ENCODE peak calls at places on chromosomes 13 and 19, in six cellular contexts. X is IMR-90, U is AG10803, B is A673, E is stomach, O is mammary epithelial cell. C is an unnamed sample.

GRCh38 chr19:51546107-51546649 is 14.7 kb upstream of the SIGLEC6 start:
- DNase-seq in X (no peak), U (no peak), B (no peak), E (no peak), O (no peak), C (no peak)

GRCh38 chr13:109198585-109198984 is 569.2 kb downstream of the MYO16 start:
- DNase-seq in X (peak), U (peak), B (no peak), E (no peak), O (peak), C (no peak)

GRCh38 chr13:26881154-26881553 is 120.6 kb upstream of the GPR12 start:
- DNase-seq in X (peak), U (peak), B (no peak), E (no peak), O (peak), C (peak)

GRCh38 chr19:40754611-40755247 is 3.7 kb downstream of the SNRPA start:
- DNase-seq in X (peak), U (peak), B (no peak), E (peak), O (no peak), C (no peak)

GRCh38 chr13:114119196-114119595 is 13.2 kb downstream of the RASA3 start:
- DNase-seq in X (peak), U (peak), B (peak), E (no peak), O (peak), C (peak)

GRCh38 chr13:27476943-27477681 is 26.7 kb upstream of the MTIF3 start:
- DNase-seq in X (peak), U (peak), B (no peak), E (peak), O (peak), C (peak)

GRCh38 chr19:6519289-6519688 is 11.5 kb upstream of the TNFSF9 start:
- DNase-seq in X (peak), U (peak), B (no peak), E (no peak), O (peak), C (peak)

GRCh38 chr13:36282818-36283432 is 14.7 kb downstream of the CCDC169 start:
- DNase-seq in X (peak), U (peak), B (peak), E (no peak), O (peak), C (peak)

GRCh38 chr13:23288564-23288963 is 107.8 kb downstream of the SGCG start:
- DNase-seq in X (no peak), U (peak), B (no peak), E (no peak), O (no peak), C (peak)

GRCh38 chr13:61084983-61085382 is 330.7 kb downstream of the PCDH20 start:
- DNase-seq in X (peak), U (peak), B (peak), E (no peak), O (no peak), C (no peak)

GRCh38 chr13:39217471-39217870 is 179.2 kb downstream of the NHLRC3 start:
- DNase-seq in X (no peak), U (no peak), B (no peak), E (no peak), O (no peak), C (no peak)

GRCh38 chr13:24228852-24229458 is 68.4 kb downstream of the SPATA13 start:
- DNase-seq in X (peak), U (peak), B (peak), E (no peak), O (peak), C (peak)

GRCh38 chr13:92849381-92849780 is 377.2 kb upstream of the GPC6 start:
- DNase-seq in X (no peak), U (no peak), B (no peak), E (no peak), O (no peak), C (no peak)

GRCh38 chr13:28574617-28575142 is 79.8 kb upstream of the FLT1 start:
- DNase-seq in X (peak), U (peak), B (peak), E (no peak), O (peak), C (peak)

GRCh38 chr19:51422053-51422448 is 4.6 kb upstream of the SIGLEC10 start:
- DNase-seq in X (peak), U (peak), B (peak), E (peak), O (peak), C (peak)

GRCh38 chr19:45169602-45170001 is 8.4 kb downstream of the TRAPPC6A start:
- DNase-seq in X (no peak), U (no peak), B (no peak), E (no peak), O (no peak), C (no peak)

GRCh38 chr19:45166723-45167252 is 6.0 kb upstream of the NKPD1 start:
- DNase-seq in X (no peak), U (no peak), B (no peak), E (no peak), O (peak), C (no peak)

GRCh38 chr19:45171211-45171623 is 6.8 kb downstream of the TRAPPC6A start:
- DNase-seq in X (no peak), U (no peak), B (no peak), E (no peak), O (no peak), C (peak)

GRCh38 chr19:45170146-45171106 is 7.6 kb downstream of the TRAPPC6A start:
- DNase-seq in X (no peak), U (no peak), B (no peak), E (no peak), O (no peak), C (no peak)

GRCh38 chr19:45168767-45169351 is 8.1 kb upstream of the NKPD1 start:
- DNase-seq in X (no peak), U (no peak), B (no peak), E (no peak), O (no peak), C (no peak)
- H3K4me3 ChIP-seq in X (no peak), U (no peak), B (no peak), E (no peak), O (no peak), C (no peak)

GRCh38 chr19:44772969-44773368 is 4.7 kb upstream of the CBLC start:
- DNase-seq in X (peak), U (no peak), B (no peak), E (no peak), O (no peak), C (no peak)

GRCh38 chr19:44774614-44775013 is 3.1 kb upstream of the CBLC start:
- DNase-seq in X (no peak), U (no peak), B (no peak), E (no peak), O (no peak), C (no peak)

GRCh38 chr19:44767295-44768180 is 10.2 kb upstream of the CBLC start:
- DNase-seq in X (no peak), U (no peak), B (no peak), E (no peak), O (no peak), C (no peak)

GRCh38 chr19:44765949-44766335 is 11.7 kb upstream of the CBLC start:
- DNase-seq in X (no peak), U (no peak), B (no peak), E (no peak), O (no peak), C (no peak)

GRCh38 chr19:44770550-44771257 is 7.0 kb upstream of the CBLC start:
- DNase-seq in X (peak), U (peak), B (peak), E (peak), O (peak), C (peak)
- TF ChIP-seq CTCF in X (peak), U (peak), B (peak), E (peak), O (peak), C (peak)

GRCh38 chr19:17026706-17027427 is at the start of gene CPAMD8:
- DNase-seq in X (no peak), U (no peak), B (no peak), E (no peak), O (no peak), C (no peak)
- H3K4me3 ChIP-seq in X (no peak), U (no peak), B (peak), E (peak), O (no peak), C (no peak)

GRCh38 chr19:14166448-14166847 is 30.1 kb upstream of the ASF1B start:
- DNase-seq in X (no peak), U (no peak), B (no peak), E (no peak), O (no peak), C (no peak)
- TF ChIP-seq CTCF in X (no peak), U (no peak), B (no peak), E (no peak), O (no peak), C (no peak)

GRCh38 chr19:49930483-49931011 is 1.2 kb upstream of the NUP62 start:
- DNase-seq in X (no peak), U (no peak), B (peak), E (no peak), O (no peak), C (peak)
- H3K4me3 ChIP-seq in X (no peak), U (peak), B (peak), E (peak), O (no peak), C (no peak)

DNA sequence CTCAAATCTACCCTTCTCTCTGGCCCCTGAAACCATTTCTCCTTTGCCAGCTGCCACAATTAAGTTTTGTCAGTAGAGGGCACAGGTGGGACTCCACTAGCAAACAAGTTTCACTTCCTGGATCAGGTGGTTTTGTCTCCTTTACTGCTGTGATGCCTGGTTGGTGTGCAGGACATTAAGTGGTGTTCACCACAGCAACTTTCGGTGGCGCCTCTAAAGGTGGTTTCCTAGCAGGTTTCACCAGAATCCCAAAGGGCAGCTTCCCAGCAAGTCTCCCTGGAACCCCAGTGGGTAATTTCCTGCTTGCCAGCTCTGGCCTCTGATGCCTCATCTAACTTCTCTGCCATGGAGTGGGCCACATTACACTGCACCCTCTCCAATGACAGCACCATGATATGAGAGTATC is 16.6 kb downstream of the MED4 start:
- DNase-seq in X (no peak), U (no peak), B (peak), E (no peak), O (peak), C (peak)
- TF ChIP-seq CTCF in X (no peak), U (no peak), B (peak), E (no peak), O (peak), C (peak)

DNA sequence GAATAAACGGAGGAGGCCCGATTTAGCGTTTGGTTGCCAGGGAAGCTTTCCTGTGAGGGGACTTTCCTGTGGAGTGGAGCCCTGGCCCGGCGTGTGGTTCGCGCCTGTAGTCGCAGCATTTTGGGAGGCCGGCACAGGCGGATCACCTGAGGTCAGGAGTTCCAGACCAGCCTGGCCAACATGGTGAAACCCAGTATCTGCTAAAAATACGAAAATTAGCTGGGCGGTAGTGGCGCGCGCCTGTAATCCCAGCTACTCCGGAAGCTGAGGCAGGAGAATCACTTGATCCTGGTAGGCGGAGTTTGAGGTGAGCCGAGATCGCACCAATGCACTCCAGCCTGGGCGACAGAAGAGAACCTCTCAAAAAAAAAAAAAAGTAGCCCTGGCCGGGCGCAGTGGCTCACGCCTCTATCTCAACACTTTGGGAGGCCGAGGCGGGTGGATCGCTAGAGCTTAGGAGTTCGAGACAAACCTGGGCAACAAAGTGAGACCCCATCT is 6.9 kb downstream of the KANK3 start:
- DNase-seq in X (no peak), U (no peak), B (no peak), E (no peak), O (no peak), C (no peak)
- H3K4me3 ChIP-seq in X (no peak), U (no peak), B (peak), E (peak), O (no peak), C (no peak)

DNA sequence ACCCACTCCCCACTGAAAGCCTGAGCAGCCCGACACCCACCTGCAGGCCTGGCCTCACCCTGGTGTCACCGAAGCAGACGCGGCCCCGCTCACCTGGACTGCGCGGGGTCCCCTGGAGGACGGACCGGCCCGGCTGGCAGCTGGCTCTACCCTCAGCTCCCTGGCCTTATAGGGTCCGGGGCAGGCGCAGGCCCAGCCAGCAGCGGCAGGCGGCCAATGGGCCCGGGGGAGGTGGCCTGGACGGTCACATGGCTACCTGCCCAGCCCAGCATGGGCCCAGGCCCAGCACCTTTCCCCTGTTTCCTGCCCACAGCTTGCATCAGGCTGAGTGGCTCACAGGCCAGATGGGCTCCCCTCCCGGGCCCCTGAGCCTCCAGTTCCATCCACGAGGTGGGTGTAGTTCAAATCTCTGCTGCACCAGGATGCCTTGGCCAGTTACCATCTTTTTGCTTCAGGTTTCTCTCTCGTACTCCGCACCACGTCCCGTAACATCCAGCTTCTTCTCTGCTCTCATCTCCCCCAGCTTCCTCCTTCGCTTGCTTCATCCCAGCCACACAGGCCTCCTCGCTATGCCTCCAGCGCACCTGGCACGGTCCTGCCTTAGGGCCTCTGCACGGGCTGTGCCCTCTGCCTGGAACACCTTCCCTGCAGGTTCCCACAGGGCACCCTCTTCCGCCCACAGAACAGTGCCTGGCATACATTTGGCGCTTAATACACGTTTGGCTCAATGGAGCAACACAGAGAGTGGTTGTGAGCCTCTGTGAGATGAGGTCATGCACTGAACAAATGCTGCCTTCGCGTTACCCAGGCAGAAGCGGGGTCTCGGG is at the start of gene PLIN4:
- DNase-seq in X (peak), U (peak), B (no peak), E (peak), O (peak), C (peak)
- TF ChIP-seq CTCF in X (no peak), U (no peak), B (no peak), E (no peak), O (no peak), C (no peak)

GRCh38 chr19:863305-863620 is 3.8 kb downstream of the CFD start:
- DNase-seq in X (no peak), U (no peak), B (no peak), E (no peak), O (no peak), C (no peak)

GRCh38 chr19:862529-863304 is 3.3 kb downstream of the CFD start:
- DNase-seq in X (peak), U (no peak), B (peak), E (peak), O (peak), C (peak)

GRCh38 chr19:860481-861098 is 1.1 kb downstream of the CFD start:
- DNase-seq in X (peak), U (peak), B (peak), E (peak), O (peak), C (peak)

GRCh38 chr19:861099-861755 is 1.8 kb downstream of the CFD start:
- DNase-seq in X (no peak), U (no peak), B (no peak), E (no peak), O (no peak), C (no peak)

GRCh38 chr19:861756-862528 is 2.5 kb downstream of the CFD start:
- DNase-seq in X (no peak), U (no peak), B (peak), E (no peak), O (peak), C (peak)
- H3K4me3 ChIP-seq in X (no peak), U (no peak), B (no peak), E (peak), O (no peak), C (no peak)

C was measured in cardiac fibroblast.